ENCODE peak calls at places on chromosomes 1 and 21, in eight cellular contexts. Q is NCI-H1694 treated with DMSO at 0.1 percent for 48 hours; U is right cardiac atrium; K is stimulated activated CD8-positive, alpha-beta memory T cell treated with anti-CD3 and anti-CD28 coated beads, Interleukin-7, amount 100 ng/mL, for 1 hour; O is ELR; B is amniotic stem cell; R is omental fat pad; L is nephron progenitor cell. T is an unnamed sample.

GRCh38 chr1:240803151-240803550 is 191.2 kb upstream of the GREM2 start:
- DNase-seq in Q (no peak), U (no peak), K (no peak), O (peak; percentile 94), B (peak; percentile 21), R (no peak), L (no peak), T (no peak)

GRCh38 chr21:42565206-42565810 is 51.7 kb downstream of the SLC37A1 start:
- DNase-seq in Q (no peak), U (no peak), K (no peak), O (no peak), B (no peak), R (no peak), L (no peak), T (peak; percentile 4)

GRCh38 chr1:214076341-214077035 is 88.7 kb downstream of the PROX1 start:
- DNase-seq in Q (no peak), U (no peak), K (no peak), O (no peak), B (no peak), R (no peak), L (peak; percentile 11), T (no peak)

GRCh38 chr1:158969855-158970254 is 38.5 kb downstream of the PYHIN1 start:
- DNase-seq in Q (no peak), U (no peak), K (no peak), O (peak; percentile 22), B (no peak), R (no peak), L (no peak), T (no peak)

GRCh38 chr1:186977266-186977957 is 148.7 kb downstream of the PLA2G4A start:
- DNase-seq in Q (no peak), U (no peak), K (no peak), O (no peak), B (no peak), R (no peak), L (no peak), T (no peak)

GRCh38 chr1:154258784-154259183 is 13.6 kb upstream of the HAX1 start:
- DNase-seq in Q (no peak), U (no peak), K (no peak), O (no peak), B (no peak), R (no peak), L (no peak), T (no peak)

GRCh38 chr1:211735208-211736170 is 60.1 kb upstream of the NEK2 start:
- DNase-seq in Q (no peak), U (no peak), K (no peak), O (peak; percentile 97), B (peak; percentile 88), R (no peak), L (no peak), T (no peak)

GRCh38 chr1:171702598-171702997 is 39.3 kb downstream of the VAMP4 start:
- DNase-seq in Q (no peak), U (no peak), K (no peak), O (no peak), B (no peak), R (no peak), L (no peak), T (no peak)

GRCh38 chr1:29239142-29239541 is 2.8 kb downstream of the PTPRU start:
- DNase-seq in Q (no peak), U (no peak), K (no peak), O (peak; percentile 25), B (no peak), R (no peak), L (peak; percentile 32), T (peak; percentile 30)

GRCh38 chr1:18943914-18944572 is 12.4 kb downstream of the IFFO2 start:
- DNase-seq in Q (no peak), U (no peak), K (no peak), O (no peak), B (no peak), R (no peak), L (no peak), T (no peak)

GRCh38 chr1:116127123-116127847 is 16.1 kb downstream of the MAB21L3 start:
- DNase-seq in Q (no peak), U (no peak), K (no peak), O (no peak), B (no peak), R (no peak), L (no peak), T (no peak)

GRCh38 chr1:58784758-58785423 is 1.0 kb upstream of the JUN start:
- DNase-seq in Q (peak; percentile 67), U (peak; percentile 95), K (peak; percentile 65), O (peak; percentile 94), B (peak; percentile 90), R (peak; percentile 78), L (peak; percentile 68), T (peak; percentile 88)

GRCh38 chr1:174036204-174036603 is 14.0 kb upstream of the RC3H1 start:
- DNase-seq in Q (no peak), U (no peak), K (no peak), O (no peak), B (no peak), R (no peak), L (no peak), T (no peak)

GRCh38 chr21:25750085-25750484 is 15.3 kb downstream of the GABPA start:
- DNase-seq in Q (no peak), U (no peak), K (no peak), O (no peak), B (no peak), R (no peak), L (peak; percentile 5), T (no peak)

GRCh38 chr1:89130716-89131115 is 4.8 kb upstream of the GBP2 start:
- DNase-seq in Q (no peak), U (no peak), K (no peak), O (no peak), B (no peak), R (no peak), L (no peak), T (no peak)

GRCh38 chr1:36350659-36351171 is 27.3 kb upstream of the EVA1B start:
- DNase-seq in Q (no peak), U (peak; percentile 76), K (no peak), O (peak; percentile 95), B (peak; percentile 77), R (no peak), L (no peak), T (no peak)

GRCh38 chr1:238329671-238330070 is 438.9 kb upstream of the ZP4 start:
- DNase-seq in Q (no peak), U (no peak), K (no peak), O (no peak), B (no peak), R (no peak), L (no peak), T (no peak)

GRCh38 chr1:106897976-106898375 is 158.5 kb upstream of the PRMT6 start:
- DNase-seq in Q (no peak), U (no peak), K (no peak), O (no peak), B (no peak), R (no peak), L (no peak), T (no peak)

GRCh38 chr1:218882454-218882853 is 291.2 kb upstream of the LYPLAL1 start:
- DNase-seq in Q (no peak), U (no peak), K (no peak), O (no peak), B (no peak), R (no peak), L (no peak), T (no peak)

GRCh38 chr21:45873866-45874265 is 107.7 kb upstream of the COL6A1 start:
- DNase-seq in Q (no peak), U (no peak), K (no peak), O (no peak), B (no peak), R (no peak), L (no peak), T (no peak)

GRCh38 chr1:43552813-43553212 is 22.1 kb downstream of the PTPRF start:
- DNase-seq in Q (no peak), U (peak; percentile 84), K (no peak), O (no peak), B (no peak), R (no peak), L (no peak), T (no peak)

GRCh38 chr1:63861055-63861691 is 87.4 kb downstream of the ROR1 start:
- DNase-seq in Q (no peak), U (no peak), K (no peak), O (no peak), B (no peak), R (no peak), L (no peak), T (no peak)

GRCh38 chr1:172308577-172308976 is 111.9 kb upstream of the C1orf105 start:
- DNase-seq in Q (no peak), U (no peak), K (no peak), O (no peak), B (no peak), R (no peak), L (no peak), T (no peak)

GRCh38 chr1:12436817-12437599 is 181.0 kb downstream of the DHRS3 start:
- DNase-seq in Q (no peak), U (no peak), K (no peak), O (peak; percentile 81), B (no peak), R (no peak), L (no peak), T (no peak)

GRCh38 chr21:46550511-46550941 is 54.4 kb downstream of the S100B start:
- DNase-seq in Q (no peak), U (no peak), K (peak; percentile 21), O (no peak), B (no peak), R (no peak), L (no peak), T (no peak)

GRCh38 chr21:46347791-46348381 is 23.9 kb downstream of the PCNT start:
- DNase-seq in Q (no peak), U (no peak), K (no peak), O (no peak), B (no peak), R (no peak), L (no peak), T (no peak)

GRCh38 chr1:225745231-225745630 is 32.4 kb upstream of the SRP9 start:
- DNase-seq in Q (peak; percentile 25), U (no peak), K (no peak), O (no peak), B (no peak), R (no peak), L (no peak), T (no peak)